ENCODE peak calls at places on chromosomes 2 and 18, in six cellular contexts. N is Peyer's patch, R is stomach, F is sigmoid colon, T is heart left ventricle, B is uterus. C is an unnamed sample.
A peak's percentile ranks its signal among the peaks of the same experiment; 100 is the strongest.

GRCh38 chr18:77105680-77106079 is 26.9 kb downstream of the MBP start:
- DNase-seq in R (no peak), N (no peak), T (no peak), F (no peak), B (no peak), C (no peak)

GRCh38 chr18:23228102-23229051 is 93.1 kb downstream of the CABLES1 start:
- DNase-seq in R (no peak), F (no peak), N (peak; percentile 20), T (peak; percentile 39), B (no peak), C (peak; percentile 59)

GRCh38 chr2:158042245-158042644 is 59.4 kb upstream of the UPP2 start:
- DNase-seq in R (no peak), T (no peak), N (no peak), B (no peak), F (no peak), C (no peak)

GRCh38 chr2:230706053-230706498 is 6.6 kb upstream of the CAB39 start:
- DNase-seq in B (no peak), F (no peak), R (peak; percentile 50), T (no peak), N (no peak), C (no peak)

GRCh38 chr2:121662651-121663050 is 13.4 kb upstream of the CLASP1 start:
- DNase-seq in R (no peak), T (no peak), F (no peak), B (no peak), N (no peak), C (no peak)

GRCh38 chr2:27506587-27506986 is 9.9 kb downstream of the GCKR start:
- DNase-seq in R (no peak), F (no peak), B (no peak), T (no peak), N (no peak), C (no peak)

GRCh38 chr2:65417509-65418085 is 14.8 kb downstream of the SPRED2 start:
- DNase-seq in R (no peak), T (no peak), F (no peak), N (no peak), B (no peak), C (no peak)

GRCh38 chr18:2871111-2871720 is 24.4 kb downstream of the EMILIN2 start:
- DNase-seq in B (no peak), N (no peak), T (no peak), F (peak; percentile 15), R (no peak), C (no peak)

GRCh38 chr2:28952806-28953190 is 28.3 kb upstream of the TOGARAM2 start:
- DNase-seq in R (no peak), T (no peak), B (no peak), F (no peak), N (no peak), C (no peak)

DNA sequence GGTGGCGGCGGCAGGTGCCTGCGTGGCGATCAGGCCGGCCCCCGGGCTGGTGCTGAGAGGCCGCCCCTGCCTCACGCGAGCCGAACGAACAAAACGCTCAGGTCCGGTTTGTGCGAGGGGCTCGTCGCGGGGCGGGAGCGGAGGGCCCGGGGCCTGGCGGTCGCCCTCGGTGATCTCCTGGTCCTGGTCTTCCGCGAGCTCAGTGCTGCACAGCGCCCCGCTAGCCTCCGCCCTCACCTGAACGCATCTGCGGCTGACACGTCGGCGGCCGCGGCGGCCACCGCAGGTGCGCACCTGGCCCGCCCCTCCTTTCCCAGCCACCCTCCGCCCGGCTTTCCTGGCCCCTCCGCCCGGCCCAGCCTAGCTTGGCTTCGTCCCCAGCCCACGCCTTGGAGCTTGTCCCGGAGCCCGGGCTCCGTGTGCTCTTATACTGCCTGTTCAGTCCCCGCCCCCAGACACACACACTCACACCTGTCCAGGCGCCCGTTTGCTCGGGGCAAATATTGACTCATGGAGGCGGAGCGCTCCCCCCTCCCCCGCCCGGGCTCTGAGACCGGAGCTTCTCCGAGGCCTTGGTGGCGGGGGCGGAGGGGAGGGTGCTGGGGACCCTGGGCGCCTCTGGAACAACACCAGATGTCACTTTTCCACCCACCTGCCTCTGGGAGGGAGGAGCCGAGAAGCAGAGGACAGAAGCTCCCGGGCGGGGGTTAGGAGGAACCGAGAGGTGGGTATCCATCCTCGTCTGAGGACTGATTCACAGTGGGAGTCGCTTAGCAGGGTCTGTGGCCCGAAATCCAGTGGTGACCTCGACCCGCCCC is 8.6 kb upstream of the CRYBA2 start:
- DNase-seq in T (no peak), N (no peak), B (no peak), F (no peak), R (peak; percentile 95), C (peak; percentile 58)
- H3K4me3 ChIP-seq in T (peak overlapping the region; percentile 4), N (peak overlapping the region; percentile 33), B (no peak overlapping the region), F (no peak overlapping the region), R (peak overlapping the region; percentile 49), C (peak overlapping the region; percentile 32)

GRCh38 chr2:85998071-85998991 is 107.4 kb downstream of the POLR1A start:
- DNase-seq in R (no peak), T (peak; percentile 50), F (peak; percentile 76), B (peak; percentile 72), N (no peak), C (peak; percentile 39)

GRCh38 chr2:85996591-85996990 is 107.8 kb upstream of the ST3GAL5 start:
- DNase-seq in T (no peak), B (no peak), N (no peak), F (peak; percentile 74), R (no peak), C (no peak)

GRCh38 chr2:85999131-85999831 is 106.4 kb downstream of the POLR1A start:
- DNase-seq in F (no peak), N (peak; percentile 50), R (no peak), B (peak; percentile 26), T (no peak), C (no peak)

GRCh38 chr2:85995648-85996529 is 107.1 kb upstream of the ST3GAL5 start:
- DNase-seq in T (no peak), R (no peak), N (no peak), B (no peak), F (peak; percentile 40), C (no peak)

DNA sequence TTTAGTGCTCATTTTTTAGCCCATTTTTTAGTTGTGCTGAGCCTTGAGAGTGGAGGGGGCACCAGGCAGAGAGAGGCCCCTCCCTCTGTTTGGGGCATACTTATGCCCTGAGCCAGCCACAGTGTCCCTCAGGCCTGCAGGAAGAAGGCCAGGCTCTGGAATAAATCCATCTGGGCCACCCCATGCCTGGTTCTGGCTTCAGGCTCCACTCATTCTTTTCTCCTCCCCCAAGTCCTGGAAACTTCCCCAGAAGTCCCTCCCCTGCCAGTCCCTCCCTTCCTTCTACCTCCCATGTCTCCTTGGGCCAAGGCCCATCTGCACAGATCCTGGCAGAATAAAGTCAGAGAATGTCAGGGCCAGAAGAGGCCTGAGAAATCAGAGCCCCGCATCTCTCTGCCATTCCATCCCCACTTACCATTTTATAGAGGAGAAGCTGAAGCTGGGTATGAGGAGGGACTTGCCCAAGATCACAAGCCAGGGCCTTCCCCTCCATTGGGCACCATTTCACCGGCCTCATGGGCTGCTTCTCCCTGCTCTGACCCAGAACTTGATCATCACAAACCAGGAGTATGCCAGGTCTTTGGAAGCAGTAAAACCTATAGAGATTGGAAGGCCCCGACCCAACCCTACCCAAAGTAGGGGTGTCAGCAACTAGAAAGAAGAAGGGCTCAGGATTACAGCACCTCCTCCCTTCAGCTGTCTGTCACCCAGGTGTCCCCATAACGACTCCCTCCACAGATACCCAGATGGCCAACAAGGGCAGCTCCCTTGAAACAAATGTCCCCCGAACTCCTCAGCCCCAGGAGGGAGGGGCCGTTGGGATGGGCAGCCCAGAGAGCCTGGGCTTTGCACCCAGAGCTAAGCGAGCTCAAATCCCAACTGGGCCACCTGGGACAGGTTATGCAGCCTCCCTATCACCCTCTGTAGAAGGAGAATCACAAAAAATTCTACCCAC is 108.4 kb downstream of the POLR1A start:
- DNase-seq in N (no peak), F (peak; percentile 82), R (no peak), T (no peak), B (peak; percentile 80), C (peak; percentile 81)
- H3K27ac ChIP-seq in N (peak overlapping the region; percentile 48), F (peak overlapping the region; percentile 64), R (no peak overlapping the region), T (peak overlapping the region; percentile 82), B (peak overlapping the region; percentile 87), C (peak overlapping the region; percentile 90)

DNA sequence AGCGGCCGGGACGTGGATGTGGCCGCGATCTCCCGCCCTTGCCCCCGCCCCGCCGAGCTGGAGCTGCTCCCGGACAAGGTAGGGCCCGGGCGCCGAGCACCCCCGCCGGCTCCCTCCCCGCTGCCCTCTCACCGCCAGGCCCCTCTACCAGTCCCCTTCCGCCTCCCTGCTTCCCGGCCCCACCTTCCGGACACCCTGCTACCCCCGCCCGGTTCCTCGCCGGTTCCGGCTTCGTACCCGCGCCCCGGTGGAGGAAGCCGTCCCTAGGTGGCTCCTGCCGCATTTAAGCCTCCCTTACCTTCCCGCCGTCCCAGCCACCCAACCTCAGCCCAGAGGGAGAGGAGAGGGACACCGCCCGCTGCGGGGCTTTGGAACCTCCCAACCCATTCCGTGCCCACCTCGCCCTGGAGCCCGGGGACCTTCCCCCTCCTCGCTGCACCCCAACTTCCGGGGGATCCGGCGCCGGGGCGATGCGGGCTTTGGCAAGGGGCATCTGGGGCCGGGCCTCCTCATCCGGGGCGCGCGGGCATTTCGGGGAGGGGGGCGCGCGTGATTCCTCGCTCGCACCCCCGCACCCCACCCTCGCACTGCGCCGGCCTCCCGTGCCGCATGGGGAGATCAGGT is 475 bp downstream of the B3GNT2 start:
- DNase-seq in B (peak; percentile 37), T (peak; percentile 59), R (peak; percentile 45), N (peak; percentile 61), F (peak; percentile 81), C (peak; percentile 72)
- TF ChIP-seq POLR2A in B (no peak), T (no peak), R (no peak), N (no peak), F (no peak), C (no peak)

DNA sequence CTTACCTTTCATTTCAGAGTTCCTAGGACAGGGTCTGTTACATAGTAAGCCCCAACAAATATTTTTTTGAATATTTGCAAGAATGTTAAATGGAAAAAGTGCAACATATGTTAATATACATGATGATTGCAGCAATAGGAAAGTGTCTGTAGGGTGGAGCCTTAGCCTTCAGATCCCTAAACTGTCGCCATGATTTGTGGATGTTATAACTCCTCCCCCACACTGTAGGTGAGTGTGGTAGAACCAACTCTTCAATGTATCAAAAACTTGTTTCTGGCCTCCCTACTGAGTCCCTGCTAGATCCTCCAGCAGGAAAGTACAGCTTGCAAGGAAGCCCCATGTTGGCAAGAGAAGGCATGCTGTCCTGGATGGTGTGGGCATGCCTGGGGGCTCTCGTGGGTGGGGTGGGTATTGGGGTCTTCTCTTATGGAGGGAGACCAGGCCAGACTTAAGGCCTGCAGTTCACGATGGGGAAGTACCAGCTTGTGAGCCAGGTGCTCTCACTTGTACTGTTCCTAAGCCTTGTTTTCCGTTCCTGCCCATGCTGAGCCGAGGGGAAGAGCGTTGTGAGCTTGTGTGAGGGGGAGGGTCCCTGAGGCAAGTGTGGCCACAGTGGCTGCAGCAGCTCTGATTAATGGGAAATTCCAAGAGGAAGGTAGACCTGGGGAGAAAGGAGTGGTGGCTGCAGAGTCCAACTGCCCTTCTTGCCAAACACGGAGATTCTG is 11.4 kb downstream of the FHOD3 start:
- DNase-seq in F (no peak), B (no peak), R (no peak), N (no peak), T (peak; percentile 6), C (no peak)
- H3K4me3 ChIP-seq in F (no peak overlapping the region), B (no peak overlapping the region), R (no peak overlapping the region), N (no peak overlapping the region), T (no peak overlapping the region), C (no peak overlapping the region)

GRCh38 chr18:50280707-50281294 is 522 bp downstream of the MBD1 start:
- DNase-seq in R (no peak), T (no peak), B (no peak), F (no peak), N (no peak), C (no peak)
- H3K27ac ChIP-seq in R (peak overlapping the region; percentile 93), T (peak overlapping the region; percentile 94), B (peak overlapping the region; percentile 96), F (peak overlapping the region; percentile 93), N (peak overlapping the region; percentile 96), C (peak overlapping the region; percentile 91)